ENCODE peak calls at places on chromosomes 4 and X, in six cellular contexts. K is IMR-90; B is tibial artery; G is GM12878; J is CD4-positive, alpha-beta T cell; N is uterus. C is an unnamed sample.
A peak's percentile ranks its signal among the peaks of the same experiment; 100 is the strongest.

GRCh38 chr4:136873555-136873954 is 658.7 kb downstream of the PCDH18 start:
- DNase-seq in N (no peak), J (no peak), B (no peak), K (no peak), G (no peak), C (no peak)

GRCh38 chrX:135345328-135345645 is 36.0 kb downstream of the ETDC start:
- DNase-seq in N (peak; percentile 32), K (peak; percentile 49), G (no peak), B (peak; percentile 76), J (no peak), C (no peak)

GRCh38 chr4:165768281-165768680 is 104.8 kb upstream of the TLL1 start:
- DNase-seq in K (no peak), N (no peak), J (no peak), B (no peak), G (no peak), C (no peak)

GRCh38 chr4:16516796-16517413 is 290.6 kb upstream of the TAPT1 start:
- DNase-seq in G (no peak), B (peak; percentile 67), N (peak; percentile 78), K (peak; percentile 85), J (no peak), C (peak; percentile 79)

GRCh38 chr4:148173397-148174017 is 268.7 kb downstream of the NR3C2 start:
- DNase-seq in K (peak; percentile 5), N (no peak), J (no peak), G (no peak), B (no peak), C (no peak)

GRCh38 chrX:1529756-1530155 is 7.2 kb downstream of the P2RY8 start:
- DNase-seq in G (no peak), B (no peak), N (no peak), J (no peak), K (no peak), C (no peak)

GRCh38 chr4:2787230-2788100 is 5.4 kb upstream of the SH3BP2 start:
- DNase-seq in G (peak; percentile 88), K (no peak), B (peak; percentile 80), J (no peak), N (no peak), C (no peak)

GRCh38 chr4:3017504-3017903 is 54.1 kb downstream of the GRK4 start:
- DNase-seq in B (no peak), G (no peak), K (no peak), N (no peak), J (no peak), C (no peak)

GRCh38 chrX:108122748-108123147 is 31.2 kb downstream of the ATG4A start:
- DNase-seq in J (no peak), G (no peak), N (no peak), K (peak; percentile 17), B (no peak), C (no peak)

GRCh38 chrX:152810403-152810802 is 20.2 kb downstream of the CETN2 start:
- DNase-seq in B (no peak), N (no peak), G (no peak), J (no peak), K (no peak), C (no peak)

GRCh38 chr4:184328022-184328736 is 110.5 kb upstream of the ENPP6 start:
- DNase-seq in G (peak; percentile 97), K (no peak), J (no peak), N (no peak), B (no peak), C (no peak)

GRCh38 chr4:158020734-158021346 is 152.0 kb downstream of the GASK1B start:
- DNase-seq in N (peak; percentile 65), K (peak; percentile 95), J (no peak), B (no peak), G (no peak), C (no peak)

GRCh38 chrX:124504106-124504983 is 158.0 kb downstream of the SH2D1A start:
- DNase-seq in K (no peak), J (no peak), G (peak; percentile 36), B (no peak), N (no peak), C (no peak)

GRCh38 chrX:142483965-142484364 is 278.9 kb upstream of the MAGEC2 start:
- DNase-seq in G (no peak), K (no peak), B (no peak), J (no peak), N (no peak), C (no peak)

GRCh38 chr4:89256203-89256800 is 51.3 kb downstream of the GPRIN3 start:
- DNase-seq in N (no peak), J (no peak), B (no peak), K (no peak), G (no peak), C (no peak)

GRCh38 chrX:13420545-13421183 is 100.8 kb upstream of the ATXN3L start:
- DNase-seq in N (no peak), J (no peak), G (no peak), K (no peak), B (no peak), C (no peak)

GRCh38 chr4:43391084-43391483 is 498.6 kb downstream of the GRXCR1 start:
- DNase-seq in G (no peak), N (no peak), J (no peak), K (no peak), B (no peak), C (no peak)

GRCh38 chrX:148337873-148338272 is 162.5 kb upstream of the AFF2 start:
- DNase-seq in G (no peak), J (no peak), N (no peak), K (no peak), B (no peak), C (no peak)

GRCh38 chrX:10597871-10598270 is 22.5 kb downstream of the MID1 start:
- DNase-seq in G (no peak), B (no peak), N (no peak), K (peak; percentile 32), J (no peak), C (no peak)

GRCh38 chr4:177728361-177729152 is 286.3 kb upstream of the AGA start:
- DNase-seq in B (no peak), N (no peak), J (no peak), K (no peak), G (no peak), C (no peak)

GRCh38 chr4:102390438-102390837 is 45.2 kb upstream of the SLC39A8 start:
- DNase-seq in J (no peak), K (no peak), B (no peak), G (peak; percentile 57), N (no peak), C (no peak)

GRCh38 chrX:26008691-26009090 is 129.5 kb upstream of the MAGEB18 start:
- DNase-seq in N (no peak), B (no peak), G (no peak), J (no peak), K (no peak), C (no peak)

GRCh38 chrX:54721424-54721823 is 76.6 kb downstream of the ITIH6 start:
- DNase-seq in K (no peak), J (no peak), G (no peak), B (no peak), N (no peak), C (no peak)

GRCh38 chr4:122278976-122279375 is 99.8 kb upstream of the ADAD1 start:
- DNase-seq in K (no peak), G (no peak), J (no peak), N (no peak), B (no peak), C (no peak)

GRCh38 chrX:154731203-154731602 is 19.7 kb downstream of the GAB3 start:
- DNase-seq in B (no peak), J (no peak), G (no peak), K (no peak), N (no peak), C (no peak)

GRCh38 chr4:10197952-10198351 is 81.4 kb upstream of the WDR1 start:
- DNase-seq in B (no peak), J (no peak), G (no peak), K (no peak), N (no peak), C (no peak)
- H3K27ac ChIP-seq in B (no peak overlapping the region), J (no peak overlapping the region), G (no peak overlapping the region), K (no peak overlapping the region), N (no peak overlapping the region), C (no peak overlapping the region)

GRCh38 chrX:49043987-49044281 is 777 bp upstream of the TFE3 start:
- DNase-seq in G (no peak), J (no peak), B (no peak), N (no peak), K (no peak), C (no peak)
- H3K27ac ChIP-seq in G (peak overlapping the region; percentile 48), J (peak overlapping the region; percentile 73), B (peak overlapping the region; percentile 77), N (peak overlapping the region; percentile 77), K (no peak overlapping the region), C (peak overlapping the region; percentile 71)

DNA sequence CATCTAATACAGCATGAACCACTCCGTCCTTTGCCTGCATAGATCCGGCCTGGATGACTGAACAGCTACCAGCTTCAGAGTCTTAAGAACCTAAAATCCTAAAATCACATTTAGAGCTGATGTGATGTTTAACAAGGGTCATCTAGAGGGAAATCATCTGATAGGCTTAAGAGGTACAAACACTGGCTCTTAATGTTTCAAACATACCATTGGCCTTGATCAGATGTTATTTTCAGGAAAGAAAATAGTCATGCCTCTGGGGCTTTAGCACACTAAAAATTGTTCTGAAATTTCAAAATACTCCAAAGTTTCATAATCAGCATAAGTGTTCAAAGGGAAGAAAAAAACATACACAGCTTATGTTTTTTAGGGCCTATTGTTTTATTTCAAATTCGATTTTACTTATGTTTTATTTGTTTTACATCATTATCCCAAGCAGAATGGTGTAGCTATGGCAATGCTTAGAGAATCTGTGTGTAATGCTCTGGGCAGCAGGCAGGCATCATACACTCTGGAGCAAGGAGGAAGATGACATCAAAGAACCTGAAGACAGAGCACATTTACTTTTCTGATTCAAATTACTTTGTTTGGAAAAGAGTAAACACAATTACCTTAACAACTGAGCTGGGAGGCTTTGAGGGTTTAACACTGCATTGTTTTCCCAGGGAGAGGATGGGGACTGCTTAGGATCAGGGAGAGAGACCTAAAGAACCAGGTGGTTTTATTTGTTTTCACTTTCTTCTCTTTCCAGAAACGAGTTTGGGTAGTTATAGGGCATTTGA is 25.4 kb upstream of the LEF1 start:
- DNase-seq in B (no peak), G (no peak), N (no peak), K (no peak), J (no peak), C (no peak)
- H3K27ac ChIP-seq in B (no peak overlapping the region), G (no peak overlapping the region), N (no peak overlapping the region), K (peak overlapping the region; percentile 40), J (no peak overlapping the region), C (no peak overlapping the region)

GRCh38 chr4:81426770-81427604 is 44.7 kb downstream of the RASGEF1B start:
- DNase-seq in J (no peak), B (no peak), K (peak; percentile 34), G (no peak), N (no peak), C (no peak)
- H3K27ac ChIP-seq in J (no peak overlapping the region), B (no peak overlapping the region), K (peak overlapping the region; percentile 88), G (no peak overlapping the region), N (no peak overlapping the region), C (peak overlapping the region; percentile 84)

GRCh38 chrX:23436875-23437274 is 102.2 kb downstream of the PTCHD1 start:
- DNase-seq in N (no peak), B (no peak), J (no peak), K (no peak), G (no peak), C (no peak)
- H3K27ac ChIP-seq in N (no peak overlapping the region), B (no peak overlapping the region), J (no peak overlapping the region), K (no peak overlapping the region), G (no peak overlapping the region), C (no peak overlapping the region)

C was measured in substantia nigra.